ENCODE peak calls at places on chromosomes 7 and 10, in seven cellular contexts. A, T, J, Q, F, O and D are unnamed samples.

GRCh38 chr10:33386926-33387325 is 52.5 kb upstream of the NRP1 start:
- DNase-seq in A (no peak), T (no peak), J (no peak), Q (no peak), F (no peak), O (no peak), D (peak; percentile 5)

GRCh38 chr7:140501941-140502340 is 22.6 kb upstream of the MKRN1 start:
- DNase-seq in A (no peak), T (no peak), J (peak; percentile 38), Q (no peak), F (no peak), O (no peak), D (no peak)

GRCh38 chr10:105952153-105952552 is 1212.4 kb downstream of the SORCS1 start:
- DNase-seq in A (no peak), T (no peak), J (no peak), Q (no peak), F (peak; percentile 59), O (no peak), D (peak; percentile 35)

GRCh38 chr7:55018361-55019328 is at the start of gene EGFR:
- DNase-seq in A (peak; percentile 40), T (peak; percentile 91), J (no peak), Q (no peak), F (no peak), O (peak; percentile 75), D (peak; percentile 30)

GRCh38 chr7:132239422-132239994 is 336.8 kb downstream of the PLXNA4 start:
- DNase-seq in A (no peak), T (no peak), J (no peak), Q (no peak), F (no peak), O (no peak), D (no peak)

GRCh38 chr7:20352573-20353304 is 22.0 kb downstream of the ITGB8 start:
- DNase-seq in A (peak; percentile 82), T (no peak), J (no peak), Q (no peak), F (no peak), O (no peak), D (no peak)

GRCh38 chr10:97270523-97271154 is 21.8 kb downstream of the ARHGAP19 start:
- DNase-seq in A (no peak), T (no peak), J (no peak), Q (peak; percentile 26), F (no peak), O (no peak), D (no peak)

GRCh38 chr10:125756196-125756595 is 19.4 kb downstream of the MMP21 start:
- DNase-seq in A (no peak), T (no peak), J (no peak), Q (no peak), F (no peak), O (no peak), D (no peak)

GRCh38 chr7:51251292-51251691 is 65.3 kb downstream of the COBL start:
- DNase-seq in A (no peak), T (no peak), J (no peak), Q (no peak), F (no peak), O (no peak), D (no peak)

GRCh38 chr7:134165266-134165665 is 38.1 kb downstream of the LRGUK start:
- DNase-seq in A (no peak), T (no peak), J (no peak), Q (no peak), F (no peak), O (no peak), D (no peak)

GRCh38 chr10:30422981-30423654 is 10.9 kb upstream of the MAP3K8 start:
- DNase-seq in A (no peak), T (no peak), J (no peak), Q (peak; percentile 89), F (no peak), O (no peak), D (peak; percentile 32)

GRCh38 chr10:5685764-5686240 is 1.2 kb downstream of the TASOR2 start:
- DNase-seq in A (no peak), T (peak; percentile 23), J (no peak), Q (no peak), F (no peak), O (no peak), D (no peak)

GRCh38 chr10:125156739-125157472 is 3.5 kb downstream of the CTBP2 start:
- DNase-seq in A (no peak), T (no peak), J (no peak), Q (no peak), F (no peak), O (peak; percentile 33), D (no peak)

GRCh38 chr7:81081626-81082025 is 162.8 kb upstream of the SEMA3C start:
- DNase-seq in A (no peak), T (no peak), J (no peak), Q (no peak), F (no peak), O (no peak), D (no peak)

DNA sequence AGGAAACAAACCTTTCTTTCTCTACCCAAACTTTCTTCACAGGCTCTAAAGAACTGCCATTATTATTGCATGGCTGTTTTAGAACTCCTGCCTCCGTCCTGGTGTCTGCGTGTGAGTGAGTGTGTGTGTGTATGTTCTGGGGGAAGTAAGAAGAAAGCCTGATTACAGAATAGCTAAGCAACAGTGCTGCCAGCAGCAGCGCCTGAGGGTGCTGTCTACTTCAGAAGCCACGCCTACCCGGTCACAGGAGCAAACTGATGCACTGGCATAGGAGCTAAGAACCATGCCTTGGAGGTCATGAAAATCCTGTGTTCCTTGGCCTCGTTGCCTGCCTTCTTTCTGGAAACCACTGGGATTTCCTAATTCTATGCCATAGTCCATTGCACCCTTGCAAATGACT is 25.2 kb downstream of the LIPK start:
- DNase-seq in A (no peak), T (no peak), J (no peak), Q (no peak), F (no peak), O (no peak), D (no peak)
- TF ChIP-seq YY1 in A (no peak), T (no peak), J (no peak), Q (no peak), F (no peak), O (no peak), D (no peak)

GRCh38 chr10:98892523-98892922 is 343.1 kb downstream of the HPSE2 start:
- DNase-seq in A (no peak), T (no peak), J (no peak), Q (no peak), F (no peak), O (no peak), D (no peak)

GRCh38 chr10:98885380-98885779 is 350.3 kb downstream of the HPSE2 start:
- DNase-seq in A (no peak), T (no peak), J (peak; percentile 38), Q (no peak), F (no peak), O (no peak), D (no peak)

GRCh38 chr10:98881789-98882188 is 353.9 kb downstream of the HPSE2 start:
- DNase-seq in A (no peak), T (no peak), J (peak; percentile 10), Q (peak; percentile 2), F (no peak), O (no peak), D (no peak)

GRCh38 chr10:98886686-98887085 is 349.0 kb downstream of the HPSE2 start:
- DNase-seq in A (no peak), T (no peak), J (no peak), Q (no peak), F (no peak), O (no peak), D (no peak)
- H3K4me3 ChIP-seq in A (no peak overlapping the region), T (no peak overlapping the region), J (no peak overlapping the region), Q (no peak overlapping the region), F (no peak overlapping the region), O (no peak overlapping the region), D (no peak overlapping the region)

GRCh38 chr7:106170216-106170615 is 58.1 kb upstream of the SYPL1 start:
- DNase-seq in A (no peak), T (no peak), J (no peak), Q (no peak), F (no peak), O (no peak), D (no peak)

GRCh38 chr7:106165328-106165727 is 53.2 kb upstream of the SYPL1 start:
- DNase-seq in A (no peak), T (no peak), J (no peak), Q (no peak), F (no peak), O (no peak), D (no peak)

GRCh38 chr7:106163257-106163656 is 51.1 kb upstream of the SYPL1 start:
- DNase-seq in A (no peak), T (no peak), J (no peak), Q (no peak), F (no peak), O (no peak), D (no peak)

GRCh38 chr7:106167439-106168136 is 55.5 kb upstream of the SYPL1 start:
- DNase-seq in A (no peak), T (no peak), J (no peak), Q (no peak), F (no peak), O (no peak), D (no peak)

GRCh38 chr7:106166651-106167342 is 54.7 kb upstream of the SYPL1 start:
- DNase-seq in A (peak; percentile 68), T (peak; percentile 73), J (peak; percentile 83), Q (peak; percentile 62), F (no peak), O (no peak), D (peak; percentile 57)
- TF ChIP-seq YY1 in A (no peak), T (no peak), J (no peak), Q (no peak), F (no peak), O (no peak), D (no peak)

GRCh38 chr7:122881324-122881723 is 4.9 kb downstream of the CADPS2 start:
- DNase-seq in A (no peak), T (no peak), J (no peak), Q (no peak), F (no peak), O (no peak), D (no peak)

GRCh38 chr7:122886357-122887081 is at the start of gene CADPS2:
- DNase-seq in A (peak; percentile 71), T (peak; percentile 86), J (peak; percentile 58), Q (peak; percentile 86), F (no peak), O (peak; percentile 87), D (peak; percentile 63)

GRCh38 chr7:122884186-122884585 is 2.1 kb downstream of the CADPS2 start:
- DNase-seq in A (no peak), T (no peak), J (no peak), Q (no peak), F (no peak), O (no peak), D (no peak)

GRCh38 chr7:122885583-122886356 is 490 bp downstream of the CADPS2 start:
- DNase-seq in A (no peak), T (peak; percentile 79), J (peak; percentile 8), Q (peak; percentile 34), F (no peak), O (peak; percentile 73), D (peak; percentile 47)

GRCh38 chr7:122883049-122883670 is 3.1 kb downstream of the CADPS2 start:
- DNase-seq in A (no peak), T (no peak), J (no peak), Q (no peak), F (no peak), O (no peak), D (no peak)
- H3K4me3 ChIP-seq in A (no peak overlapping the region), T (no peak overlapping the region), J (no peak overlapping the region), Q (no peak overlapping the region), F (no peak overlapping the region), O (no peak overlapping the region), D (no peak overlapping the region)